ENCODE peak calls at places on chromosome 17, in four cellular contexts. P is NCI-H1105 treated with DMSO at 0.1 percent for 48 hours; M is GM10248; I is stimulated activated CD4-positive, alpha-beta T cell treated with anti-CD3 and anti-CD28 coated beads, Interleukin-1b, Interleukin-23, amount 100 ng/mL, for 1 hour. V is an unnamed sample.

GRCh38 chr17:20263595-20263994 is 203.7 kb downstream of the LGALS9B start:
- DNase-seq in M (no peak), I (no peak), P (no peak), V (no peak)

GRCh38 chr17:39683295-39683939 is 4.4 kb downstream of the PGAP3 start:
- DNase-seq in P (no peak), M (no peak), I (no peak), V (no peak)

GRCh38 chr17:17067277-17067676 is 25.0 kb downstream of the MPRIP start:
- DNase-seq in I (no peak), P (no peak), M (no peak), V (no peak)

GRCh38 chr17:8091033-8091687 is 3.6 kb upstream of the ALOX12B start:
- DNase-seq in P (no peak), M (peak; percentile 70), I (no peak), V (no peak)

GRCh38 chr17:78281249-78281865 is 49.9 kb downstream of the TMEM235 start:
- DNase-seq in I (no peak), M (no peak), P (no peak), V (no peak)

GRCh38 chr17:65743313-65743665 is 181.8 kb upstream of the AXIN2 start:
- DNase-seq in M (no peak), P (no peak), I (no peak), V (no peak)

GRCh38 chr17:17149520-17150449 is 56.3 kb downstream of the PLD6 start:
- DNase-seq in P (no peak), I (no peak), M (no peak), V (no peak)

GRCh38 chr17:28944862-28945741 is 6.2 kb downstream of the PHF12 start:
- DNase-seq in I (no peak), P (no peak), M (no peak), V (no peak)

GRCh38 chr17:43983515-43984411 is 20.7 kb upstream of the NAGS start:
- DNase-seq in M (no peak), I (no peak), P (no peak), V (no peak)